ENCODE peak calls at places on chromosomes 4 and X, in seven cellular contexts. H is CD4-positive, alpha-beta T cell; S is left ventricle myocardium inferior; N is GM12864; O is GM10248; U is cardiac muscle cell; Z is heart right ventricle. B is an unnamed sample.

GRCh38 chrX:52271212-52271611 is 86.5 kb downstream of the MAGED4 start:
- DNase-seq in Z (no peak), H (no peak), U (peak; percentile 11), S (no peak), N (no peak), O (no peak), B (no peak)

GRCh38 chr4:3496021-3496420 is 32.9 kb downstream of the DOK7 start:
- DNase-seq in Z (no peak), U (no peak), S (no peak), N (no peak), H (no peak), O (no peak), B (no peak)

GRCh38 chrX:22366166-22366702 is 93.5 kb downstream of the CBLL2 start:
- DNase-seq in S (no peak), Z (no peak), H (no peak), U (no peak), N (no peak), O (no peak), B (no peak)

GRCh38 chr4:141352775-141353544 is 132.3 kb downstream of the ZNF330 start:
- DNase-seq in S (no peak), U (peak; percentile 92), O (no peak), Z (no peak), H (no peak), N (no peak), B (no peak)

GRCh38 chrX:64184396-64184795 is 21.1 kb downstream of the AMER1 start:
- DNase-seq in H (no peak), Z (no peak), N (no peak), U (no peak), S (no peak), O (no peak), B (no peak)

GRCh38 chr4:92304636-92305035 is 870 bp downstream of the GRID2 start:
- DNase-seq in N (no peak), O (peak; percentile 8), Z (no peak), U (peak; percentile 7), H (no peak), S (no peak), B (no peak)

GRCh38 chrX:66030505-66031317 is 9.2 kb downstream of the VSIG4 start:
- DNase-seq in O (no peak), Z (no peak), U (peak; percentile 36), S (no peak), N (no peak), H (no peak), B (no peak)

GRCh38 chr4:2067446-2068197 is 8.5 kb downstream of the NAT8L start:
- DNase-seq in N (no peak), O (no peak), H (no peak), S (no peak), Z (no peak), U (no peak), B (no peak)

GRCh38 chr4:152220201-152220666 is 315.7 kb downstream of the FBXW7 start:
- DNase-seq in O (no peak), S (no peak), N (no peak), U (no peak), H (no peak), Z (no peak), B (no peak)

GRCh38 chrX:12946838-12947544 is 27.9 kb upstream of the TMSB4X start:
- DNase-seq in O (peak; percentile 53), U (peak; percentile 92), Z (no peak), S (peak; percentile 40), N (no peak), H (peak; percentile 71), B (peak; percentile 60)

GRCh38 chr4:156344397-156344796 is 390.7 kb upstream of the CTSO start:
- DNase-seq in U (no peak), N (no peak), Z (no peak), S (no peak), H (no peak), O (no peak), B (no peak)

GRCh38 chr4:69075061-69075792 is 21.0 kb upstream of the UGT2B7 start:
- DNase-seq in H (no peak), O (no peak), Z (no peak), S (no peak), N (no peak), U (no peak), B (no peak)

GRCh38 chr4:19539192-19539591 is 712.5 kb upstream of the SLIT2 start:
- DNase-seq in H (no peak), N (no peak), S (no peak), Z (no peak), O (no peak), U (no peak), B (no peak)

GRCh38 chr4:61202100-61202637 is 2.0 kb downstream of the ADGRL3 start:
- DNase-seq in S (peak; percentile 18), H (no peak), Z (peak; percentile 22), N (no peak), O (peak; percentile 9), U (no peak), B (no peak)
- TF ChIP-seq CTCF in S (no peak), H (no peak), Z (no peak), N (no peak), O (no peak), U (peak; percentile 10), B (no peak)

GRCh38 chrX:86348669-86349068 is 200.4 kb downstream of the DACH2 start:
- DNase-seq in H (no peak), S (no peak), O (no peak), Z (no peak), U (no peak), N (no peak), B (no peak)
- TF ChIP-seq CTCF in H (no peak), S (no peak), O (no peak), Z (no peak), U (no peak), N (no peak), B (no peak)

DNA sequence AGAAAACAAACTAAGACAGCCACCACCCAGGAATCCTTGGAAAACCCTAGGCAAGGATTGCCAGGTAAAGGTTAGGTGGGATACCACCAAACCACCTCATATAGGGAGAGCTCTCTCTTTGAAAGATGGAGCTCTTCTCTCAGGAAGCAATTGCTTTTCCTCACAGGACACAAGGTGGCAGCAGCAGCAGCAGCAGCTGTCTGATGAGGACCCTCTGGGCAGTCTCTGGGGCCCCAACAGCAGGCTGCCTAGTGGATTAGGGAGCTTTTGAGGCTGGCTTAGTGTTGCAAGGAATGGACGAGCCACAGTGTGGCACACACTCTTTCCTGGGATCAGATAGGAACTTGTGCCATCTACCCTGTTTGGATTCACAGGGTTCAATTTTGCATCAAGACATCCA is 41.4 kb upstream of the CHRDL1 start:
- DNase-seq in H (no peak), Z (no peak), O (no peak), S (no peak), N (no peak), U (peak; percentile 0), B (no peak)
- TF ChIP-seq CTCF in H (no peak), Z (no peak), O (no peak), S (no peak), N (peak; percentile 4), U (peak; percentile 17), B (no peak)

GRCh38 chrX:154487518-154488290 is 1.3 kb upstream of the UBL4A start:
- DNase-seq in Z (no peak), O (no peak), H (no peak), N (no peak), U (no peak), S (no peak), B (no peak)

GRCh38 chrX:154488336-154489075 is 1.9 kb downstream of the SLC10A3 start:
- DNase-seq in H (no peak), N (no peak), Z (no peak), S (no peak), O (no peak), U (no peak), B (no peak)

GRCh38 chrX:154490021-154490413 is 412 bp downstream of the SLC10A3 start:
- DNase-seq in S (no peak), U (peak; percentile 61), O (no peak), Z (peak; percentile 25), N (no peak), H (no peak), B (no peak)

GRCh38 chrX:154489182-154489581 is 1.2 kb downstream of the SLC10A3 start:
- DNase-seq in H (no peak), S (no peak), U (no peak), O (no peak), N (no peak), Z (no peak), B (no peak)

DNA sequence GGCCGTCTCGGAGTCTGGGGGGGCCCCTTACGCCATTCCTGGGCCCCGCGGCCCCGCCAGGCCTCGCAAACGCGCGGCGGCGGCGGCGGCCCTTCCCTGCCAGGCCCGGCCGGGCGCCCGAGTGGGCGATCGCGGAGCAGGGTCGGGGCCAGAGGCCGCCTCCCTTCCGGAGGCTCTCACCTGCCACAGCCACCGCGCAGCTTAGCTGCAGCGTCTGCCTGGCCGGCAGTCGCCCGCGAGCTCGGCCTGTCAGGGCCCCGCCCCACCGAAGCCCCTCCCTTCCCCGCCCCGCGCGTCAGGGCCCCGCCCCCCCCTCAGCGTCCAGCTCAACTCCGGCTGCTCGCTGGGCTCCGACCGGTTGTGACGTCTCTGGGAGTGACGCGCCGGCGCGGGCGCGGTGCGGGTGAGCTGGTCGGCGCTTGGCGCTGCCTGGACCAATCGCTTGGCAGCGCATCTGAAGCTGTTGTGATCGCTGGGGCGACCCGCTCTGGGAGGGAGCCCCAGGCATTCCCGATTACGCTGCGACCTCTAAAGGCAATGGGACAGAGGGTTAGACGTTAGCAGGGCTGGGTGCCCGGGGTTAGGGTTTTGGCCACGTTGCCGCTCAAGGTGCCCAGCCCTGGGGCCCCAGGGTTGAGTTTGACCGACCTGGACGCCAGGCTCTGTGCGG is at the start of gene SLC10A3:
- DNase-seq in N (peak; percentile 79), U (peak; percentile 95), Z (peak; percentile 93), O (peak; percentile 91), S (peak; percentile 91), H (peak; percentile 85), B (peak; percentile 81)
- TF ChIP-seq CTCF in N (no peak), U (no peak), Z (no peak), O (no peak), S (no peak), H (no peak), B (no peak)

GRCh38 chr4:179625391-179625790 is 2183.2 kb upstream of the AGA start:
- DNase-seq in Z (no peak), N (no peak), S (no peak), O (no peak), H (no peak), U (no peak), B (no peak)
- TF ChIP-seq CTCF in Z (no peak), N (no peak), S (no peak), O (no peak), H (no peak), U (no peak), B (no peak)

GRCh38 chr4:76950846-76951321 is 1.3 kb downstream of the SEPTIN11 start:
- DNase-seq in H (no peak), Z (peak; percentile 21), U (peak; percentile 52), O (peak; percentile 12), N (no peak), S (no peak), B (no peak)

GRCh38 chr4:76952631-76953587 is 3.4 kb downstream of the SEPTIN11 start:
- DNase-seq in S (no peak), N (no peak), O (no peak), U (no peak), H (no peak), Z (no peak), B (no peak)

GRCh38 chr4:76952071-76952470 is 2.5 kb downstream of the SEPTIN11 start:
- DNase-seq in Z (no peak), N (no peak), H (no peak), U (no peak), O (no peak), S (no peak), B (no peak)

GRCh38 chr4:76950052-76950845 is 697 bp downstream of the SEPTIN11 start:
- DNase-seq in O (peak; percentile 57), S (peak; percentile 63), N (no peak), H (peak; percentile 49), U (peak; percentile 54), Z (peak; percentile 58), B (peak; percentile 44)

GRCh38 chr4:76951333-76952033 is 1.9 kb downstream of the SEPTIN11 start:
- DNase-seq in S (no peak), H (no peak), U (peak; percentile 46), N (no peak), Z (no peak), O (no peak), B (no peak)
- TF ChIP-seq CTCF in S (no peak), H (no peak), U (no peak), N (no peak), Z (no peak), O (no peak), B (no peak)

B was measured in natural killer cell.